ENCODE peak calls at places on chromosomes 4 and X, in ten cellular contexts. T is transverse colon, I is sigmoid colon, G is prostate gland, D is GM12891, N is uterus, P is thyroid gland, B is GM12892, F is IMR-90, L is HCT116. J is an unnamed sample.
A peak's percentile ranks its signal among the peaks of the same experiment; 100 is the strongest.

GRCh38 chr4:106803107-106803506 is 233.0 kb downstream of the DKK2 start:
- DNase-seq in T (no peak), I (no peak), G (no peak), D (no peak), N (no peak), P (no peak), B (no peak), F (no peak), L (no peak), J (no peak)

GRCh38 chr4:38387348-38387747 is 276.7 kb upstream of the KLF3 start:
- DNase-seq in T (peak; percentile 48), I (peak; percentile 81), G (peak; percentile 82), D (no peak), N (peak; percentile 74), P (peak; percentile 98), B (no peak), F (peak; percentile 6), L (no peak), J (no peak)

GRCh38 chr4:36509816-36510215 is 228.4 kb downstream of the DTHD1 start:
- DNase-seq in T (no peak), I (no peak), G (no peak), D (no peak), N (no peak), P (no peak), B (no peak), F (no peak), L (no peak), J (no peak)

GRCh38 chr4:126627255-126627654 is 1005.5 kb upstream of the INTU start:
- DNase-seq in T (no peak), I (no peak), G (no peak), D (no peak), N (no peak), P (no peak), B (no peak), F (peak; percentile 38), L (peak; percentile 8), J (no peak)

GRCh38 chr4:123397276-123398150 is 918 bp downstream of the SPRY1 start:
- DNase-seq in T (peak; percentile 64), I (peak; percentile 78), G (peak; percentile 46), D (no peak), N (peak; percentile 42), P (peak; percentile 67), B (no peak), F (peak; percentile 36), L (peak; percentile 47), J (no peak)

GRCh38 chr4:9977518-9978031 is 43.7 kb downstream of the SLC2A9 start:
- DNase-seq in T (no peak), I (no peak), G (no peak), D (no peak), N (no peak), P (no peak), B (no peak), F (no peak), L (no peak), J (no peak)

GRCh38 chr4:7938513-7939376 is 916 bp downstream of the AFAP1 start:
- DNase-seq in T (peak; percentile 32), I (peak; percentile 76), G (no peak), D (no peak), N (peak; percentile 39), P (peak; percentile 38), B (no peak), F (peak; percentile 45), L (no peak), J (no peak)

GRCh38 chrX:97820170-97820569 is 936.5 kb downstream of the RPA4 start:
- DNase-seq in T (no peak), I (peak; percentile 66), G (no peak), D (no peak), N (no peak), P (no peak), B (no peak), F (no peak), L (no peak), J (no peak)

GRCh38 chrX:22520128-22520828 is 247.6 kb downstream of the CBLL2 start:
- DNase-seq in T (no peak), I (no peak), G (no peak), D (no peak), N (no peak), P (no peak), B (no peak), F (no peak), L (peak; percentile 2), J (no peak)

GRCh38 chr4:169407217-169407845 is 136.6 kb upstream of the SH3RF1 start:
- DNase-seq in T (no peak), I (no peak), G (no peak), D (no peak), N (no peak), P (no peak), B (no peak), F (peak; percentile 66), L (no peak), J (no peak)

GRCh38 chr4:61445374-61446063 is 245.4 kb downstream of the ADGRL3 start:
- DNase-seq in T (no peak), I (no peak), G (no peak), D (no peak), N (no peak), P (no peak), B (no peak), F (no peak), L (no peak), J (no peak)

GRCh38 chr4:138398297-138398696 is 156.1 kb upstream of the SLC7A11 start:
- DNase-seq in T (no peak), I (no peak), G (no peak), D (no peak), N (no peak), P (no peak), B (no peak), F (no peak), L (no peak), J (no peak)

GRCh38 chr4:11216520-11216919 is 212.2 kb downstream of the HS3ST1 start:
- DNase-seq in T (no peak), I (no peak), G (no peak), D (no peak), N (no peak), P (no peak), B (no peak), F (no peak), L (no peak), J (no peak)

GRCh38 chr4:87005690-87006461 is 71.1 kb downstream of the AFF1 start:
- DNase-seq in T (peak; percentile 34), I (no peak), G (peak; percentile 25), D (no peak), N (no peak), P (no peak), B (no peak), F (no peak), L (no peak), J (no peak)

GRCh38 chrX:85928606-85929005 is 118.8 kb downstream of the CHM start:
- DNase-seq in T (no peak), I (no peak), G (no peak), D (no peak), N (no peak), P (no peak), B (no peak), F (no peak), L (no peak), J (no peak)
- TF ChIP-seq POLR2A in T (no peak), I (no peak), G (no peak), D (no peak), N (no peak), P (no peak), B (no peak), F (no peak), L (no peak), J (no peak)

DNA sequence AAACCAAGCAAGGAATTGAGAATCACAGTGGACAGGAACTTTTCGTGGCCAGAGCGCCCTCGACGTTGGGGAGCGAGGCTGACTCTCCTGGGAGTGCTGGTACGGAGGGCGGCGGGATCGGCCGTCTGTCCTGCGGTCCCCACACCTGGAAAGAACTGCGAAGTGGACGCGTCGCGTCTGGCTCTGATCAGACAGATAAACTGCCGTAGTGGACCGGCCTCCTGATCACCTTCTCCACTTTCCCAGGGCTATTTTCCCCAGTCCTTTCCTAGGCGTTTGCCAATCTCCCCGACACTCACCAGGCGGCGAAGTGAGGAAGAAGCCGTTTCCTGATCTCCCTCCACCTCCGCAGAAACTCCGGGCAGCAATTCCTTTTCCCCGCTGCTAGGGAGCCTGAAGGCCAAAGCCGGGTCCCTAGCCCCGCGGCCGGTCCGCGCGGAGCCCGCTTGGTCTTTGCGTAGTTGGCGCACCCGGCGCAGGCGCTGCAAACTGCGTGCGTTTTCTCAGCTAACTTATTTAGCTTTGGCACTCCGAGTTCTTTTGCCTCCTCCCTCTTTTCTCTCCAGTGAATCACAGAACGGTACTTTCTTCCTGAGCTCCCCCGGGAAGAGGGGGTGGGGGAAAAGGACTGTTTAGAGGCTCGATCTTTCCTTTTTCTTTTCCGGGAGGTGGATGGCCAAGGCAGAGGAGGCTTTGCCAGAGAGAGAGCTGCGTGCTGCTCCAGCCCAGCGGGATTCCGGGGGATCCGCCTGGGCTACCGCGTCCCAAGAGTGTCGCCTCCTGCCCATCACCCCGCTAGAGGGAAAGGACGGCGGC is at the start of gene ARSJ:
- DNase-seq in T (peak; percentile 54), I (peak; percentile 81), G (peak; percentile 62), D (peak; percentile 16), N (peak; percentile 66), P (peak; percentile 34), B (no peak), F (peak; percentile 88), L (peak; percentile 32), J (peak; percentile 19)
- TF ChIP-seq POLR2A in T (peak; percentile 56), I (peak; percentile 29), G (peak; percentile 70), D (no peak), N (peak; percentile 11), P (no peak), B (no peak), F (peak; percentile 74), L (no peak), J (peak; percentile 55)

GRCh38 chr4:1805493-1806222 is 12.6 kb downstream of the FGFR3 start:
- DNase-seq in T (no peak), I (no peak), G (no peak), D (no peak), N (no peak), P (no peak), B (no peak), F (no peak), L (no peak), J (no peak)
- TF ChIP-seq POLR2A in T (no peak), I (no peak), G (no peak), D (no peak), N (no peak), P (no peak), B (no peak), F (no peak), L (no peak), J (no peak)

GRCh38 chrX:30887721-30888120 is 1.3 kb downstream of the TAB3 start:
- DNase-seq in T (no peak), I (no peak), G (no peak), D (no peak), N (no peak), P (no peak), B (no peak), F (no peak), L (no peak), J (no peak)

GRCh38 chrX:30892591-30892990 is 3.5 kb upstream of the TAB3 start:
- DNase-seq in T (no peak), I (no peak), G (peak; percentile 20), D (no peak), N (no peak), P (no peak), B (no peak), F (no peak), L (peak; percentile 34), J (no peak)

GRCh38 chrX:30888526-30889146 is 418 bp downstream of the TAB3 start:
- DNase-seq in T (peak; percentile 14), I (peak; percentile 65), G (no peak), D (no peak), N (no peak), P (peak; percentile 16), B (no peak), F (no peak), L (no peak), J (no peak)

GRCh38 chrX:30887288-30887687 is 1.8 kb downstream of the TAB3 start:
- DNase-seq in T (no peak), I (no peak), G (no peak), D (no peak), N (no peak), P (no peak), B (no peak), F (no peak), L (no peak), J (no peak)

GRCh38 chrX:30889147-30890125 is at the start of gene TAB3:
- DNase-seq in T (peak; percentile 95), I (peak; percentile 97), G (peak; percentile 93), D (peak; percentile 57), N (peak; percentile 94), P (peak; percentile 95), B (peak; percentile 27), F (peak; percentile 95), L (peak; percentile 93), J (peak; percentile 38)
- TF ChIP-seq POLR2A in T (peak; percentile 28), I (no peak), G (peak; percentile 65), D (no peak), N (peak; percentile 72), P (no peak), B (no peak), F (no peak), L (no peak), J (peak; percentile 28)

J was measured in H54.